ENCODE peak calls at places on chromosomes 13 and 19, in seven cellular contexts. F is amniotic stem cell; O is NCI-H446 treated with DMSO at 0.1 percent for 48 hours; R is NCI-H1930; C is HS-5; Q is CD4-positive, alpha-beta T cell; U is fibroblast of the conjunctiva. I is an unnamed sample.

GRCh38 chr19:38039966-38040365 is 133.0 kb downstream of the SIPA1L3 start:
- DNase-seq in F (peak; percentile 37), O (no peak), R (no peak), C (peak; percentile 94), Q (no peak), U (no peak), I (peak; percentile 21)

GRCh38 chr13:90868321-90868920 is 479.1 kb upstream of the MIR17HG start:
- DNase-seq in F (no peak), O (no peak), R (peak; percentile 4), C (no peak), Q (no peak), U (peak; percentile 12), I (peak; percentile 9)

GRCh38 chr13:110346661-110347067 is 39.6 kb downstream of the COL4A2 start:
- DNase-seq in F (no peak), O (no peak), R (no peak), C (no peak), Q (no peak), U (no peak), I (peak; percentile 97)

GRCh38 chr19:54160182-54160811 is 776 bp upstream of the LENG1 start:
- DNase-seq in F (no peak), O (no peak), R (peak; percentile 65), C (no peak), Q (no peak), U (no peak), I (peak; percentile 35)

GRCh38 chr19:46745521-46746280 is at the start of gene FKRP:
- DNase-seq in F (no peak), O (no peak), R (no peak), C (no peak), Q (no peak), U (no peak), I (no peak)

GRCh38 chr13:111372651-111373425 is 52.4 kb downstream of the TEX29 start:
- DNase-seq in F (no peak), O (no peak), R (no peak), C (no peak), Q (no peak), U (no peak), I (no peak)

GRCh38 chr13:77343841-77344240 is 16.9 kb upstream of the MYCBP2 start:
- DNase-seq in F (no peak), O (no peak), R (no peak), C (no peak), Q (no peak), U (no peak), I (no peak)

GRCh38 chr13:69194130-69194529 is 913.5 kb upstream of the ATXN8OS start:
- DNase-seq in F (no peak), O (no peak), R (no peak), C (no peak), Q (no peak), U (no peak), I (no peak)

GRCh38 chr19:8441725-8442544 is 2.8 kb upstream of the HNRNPM start:
- DNase-seq in F (no peak), O (no peak), R (no peak), C (no peak), Q (no peak), U (no peak), I (no peak)

GRCh38 chr19:12543855-12544254 is 7.4 kb downstream of the ZNF564 start:
- DNase-seq in F (no peak), O (no peak), R (no peak), C (no peak), Q (no peak), U (no peak), I (peak; percentile 47)

GRCh38 chr19:4319067-4319718 is 14.8 kb downstream of the FSD1 start:
- DNase-seq in F (no peak), O (no peak), R (no peak), C (no peak), Q (no peak), U (no peak), I (no peak)

GRCh38 chr19:8577247-8577646 is at the start of gene MYO1F:
- DNase-seq in F (no peak), O (no peak), R (no peak), C (no peak), Q (no peak), U (no peak), I (no peak)

GRCh38 chr13:110182003-110182402 is 125.0 kb downstream of the COL4A1 start:
- DNase-seq in F (no peak), O (no peak), R (no peak), C (no peak), Q (no peak), U (no peak), I (no peak)

GRCh38 chr13:27182844-27183497 is 11.4 kb upstream of the USP12 start:
- DNase-seq in F (peak; percentile 80), O (no peak), R (no peak), C (peak; percentile 69), Q (no peak), U (peak; percentile 38), I (peak; percentile 60)

GRCh38 chr13:27006519-27007161 is 165.0 kb downstream of the USP12 start:
- DNase-seq in F (no peak), O (no peak), R (no peak), C (no peak), Q (no peak), U (no peak), I (peak; percentile 11)

GRCh38 chr13:53028637-53029121 is at the start of gene OLFM4:
- DNase-seq in F (no peak), O (no peak), R (no peak), C (no peak), Q (no peak), U (no peak), I (no peak)

GRCh38 chr19:48487944-48488343 is 18.8 kb downstream of the CYTH2 start:
- DNase-seq in F (peak; percentile 74), O (peak; percentile 71), R (no peak), C (peak; percentile 81), Q (no peak), U (peak; percentile 38), I (peak; percentile 92)

GRCh38 chr19:6064016-6064702 is 46.1 kb downstream of the RFX2 start:
- DNase-seq in F (no peak), O (no peak), R (no peak), C (no peak), Q (no peak), U (no peak), I (peak; percentile 42)